ENCODE peak calls at places on chromosomes 5 and 9, in eight cellular contexts. M, O, G, W, P, A, D and T are unnamed samples.

GRCh38 chr5:116947691-116948528 is 373.3 kb upstream of the SEMA6A start:
- DNase-seq in M (peak; percentile 8), O (no peak), G (peak; percentile 77), W (peak; percentile 69), P (peak; percentile 68), A (peak; percentile 80), D (peak; percentile 80), T (peak; percentile 36)

GRCh38 chr5:38825494-38825893 is 20.3 kb upstream of the OSMR start:
- DNase-seq in M (no peak), O (no peak), G (no peak), W (no peak), P (no peak), A (no peak), D (no peak), T (no peak)

GRCh38 chr9:115204827-115205506 is 87.0 kb upstream of the TNC start:
- DNase-seq in M (no peak), O (no peak), G (no peak), W (no peak), P (no peak), A (no peak), D (no peak), T (no peak)

GRCh38 chr9:76912631-76913275 is 6.8 kb upstream of the PRUNE2 start:
- DNase-seq in M (no peak), O (no peak), G (no peak), W (peak; percentile 2), P (no peak), A (peak; percentile 7), D (no peak), T (no peak)

GRCh38 chr9:37466037-37466709 is 923 bp upstream of the ZBTB5 start:
- DNase-seq in M (peak; percentile 67), O (peak; percentile 74), G (peak; percentile 82), W (peak; percentile 76), P (peak; percentile 80), A (peak; percentile 43), D (peak; percentile 74), T (peak; percentile 43)

GRCh38 chr9:15271403-15271802 is 35.6 kb downstream of the TTC39B start:
- DNase-seq in M (no peak), O (no peak), G (no peak), W (no peak), P (no peak), A (no peak), D (no peak), T (no peak)

GRCh38 chr5:38208782-38209378 is 49.5 kb upstream of the EGFLAM start:
- DNase-seq in M (peak; percentile 22), O (peak; percentile 34), G (no peak), W (peak; percentile 18), P (no peak), A (peak; percentile 47), D (no peak), T (peak; percentile 12)

GRCh38 chr9:13330396-13331004 is 51.0 kb upstream of the MPDZ start:
- DNase-seq in M (peak; percentile 91), O (no peak), G (no peak), W (peak; percentile 4), P (peak; percentile 55), A (no peak), D (no peak), T (no peak)

GRCh38 chr9:112170235-112170634 is 4.9 kb downstream of the SUSD1 start:
- DNase-seq in M (no peak), O (no peak), G (peak; percentile 85), W (peak; percentile 52), P (no peak), A (no peak), D (peak; percentile 79), T (no peak)

GRCh38 chr5:128532776-128533175 is 5.3 kb downstream of the FBN2 start:
- DNase-seq in M (peak; percentile 11), O (no peak), G (no peak), W (no peak), P (no peak), A (no peak), D (no peak), T (no peak)

GRCh38 chr9:83030391-83031107 is 32.4 kb downstream of the RASEF start:
- DNase-seq in M (no peak), O (no peak), G (no peak), W (no peak), P (no peak), A (no peak), D (no peak), T (no peak)

GRCh38 chr9:89408628-89409101 is 89.2 kb downstream of the SEMA4D start:
- DNase-seq in M (no peak), O (no peak), G (peak; percentile 63), W (no peak), P (no peak), A (no peak), D (no peak), T (no peak)

GRCh38 chr5:144567416-144567770 is 396.7 kb downstream of the KCTD16 start:
- DNase-seq in M (no peak), O (no peak), G (no peak), W (no peak), P (no peak), A (no peak), D (no peak), T (no peak)

GRCh38 chr5:145936401-145937131 is at the start of gene SH3RF2:
- DNase-seq in M (peak; percentile 86), O (no peak), G (peak; percentile 91), W (peak; percentile 72), P (peak; percentile 67), A (peak; percentile 85), D (peak; percentile 73), T (peak; percentile 49)

GRCh38 chr5:88683506-88684135 is 199.4 kb downstream of the MEF2C start:
- DNase-seq in M (no peak), O (no peak), G (no peak), W (no peak), P (no peak), A (no peak), D (no peak), T (no peak)

GRCh38 chr9:1018121-1018520 is 32.0 kb upstream of the DMRT2 start:
- DNase-seq in M (no peak), O (no peak), G (peak; percentile 41), W (peak; percentile 12), P (no peak), A (peak; percentile 13), D (no peak), T (no peak)

GRCh38 chr5:146731909-146732659 is 146.5 kb downstream of the PPP2R2B start:
- DNase-seq in M (peak; percentile 92), O (no peak), G (no peak), W (no peak), P (no peak), A (peak; percentile 79), D (no peak), T (no peak)

GRCh38 chr5:80054682-80055081 is 19.5 kb downstream of the THBS4 start:
- DNase-seq in M (no peak), O (no peak), G (no peak), W (no peak), P (no peak), A (no peak), D (no peak), T (no peak)

GRCh38 chr5:153791339-153791738 is 247.4 kb downstream of the FAM114A2 start:
- DNase-seq in M (no peak), O (no peak), G (no peak), W (no peak), P (no peak), A (no peak), D (no peak), T (no peak)

GRCh38 chr9:134344068-134344820 is 18.0 kb downstream of the RXRA start:
- DNase-seq in M (no peak), O (no peak), G (peak; percentile 50), W (peak; percentile 61), P (peak; percentile 85), A (no peak), D (no peak), T (no peak)

DNA sequence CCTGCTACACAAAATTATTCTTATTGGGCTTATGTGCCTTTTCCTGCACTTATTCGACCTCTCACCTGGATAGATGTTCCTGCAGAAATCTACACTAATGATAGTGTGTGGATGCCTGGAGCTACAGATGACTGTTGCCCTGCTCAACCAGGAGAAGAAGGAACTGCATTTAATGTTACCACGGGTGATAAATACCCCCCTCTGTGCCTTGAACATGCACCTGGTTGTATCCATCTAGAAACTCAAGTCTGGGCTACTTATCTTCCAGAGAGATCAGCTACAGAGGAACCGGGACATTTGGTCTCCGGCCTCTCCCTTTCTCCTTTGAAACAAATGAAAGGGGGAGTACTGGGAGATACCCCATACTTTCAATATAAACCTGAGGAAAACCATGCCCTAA is 54.5 kb downstream of the SH3PXD2B start:
- DNase-seq in M (no peak), O (no peak), G (no peak), W (no peak), P (no peak), A (no peak), D (no peak), T (no peak)
- TF ChIP-seq CTCF in M (no peak), O (no peak), G (no peak), W (no peak), P (no peak), A (no peak), D (no peak), T (no peak)

DNA sequence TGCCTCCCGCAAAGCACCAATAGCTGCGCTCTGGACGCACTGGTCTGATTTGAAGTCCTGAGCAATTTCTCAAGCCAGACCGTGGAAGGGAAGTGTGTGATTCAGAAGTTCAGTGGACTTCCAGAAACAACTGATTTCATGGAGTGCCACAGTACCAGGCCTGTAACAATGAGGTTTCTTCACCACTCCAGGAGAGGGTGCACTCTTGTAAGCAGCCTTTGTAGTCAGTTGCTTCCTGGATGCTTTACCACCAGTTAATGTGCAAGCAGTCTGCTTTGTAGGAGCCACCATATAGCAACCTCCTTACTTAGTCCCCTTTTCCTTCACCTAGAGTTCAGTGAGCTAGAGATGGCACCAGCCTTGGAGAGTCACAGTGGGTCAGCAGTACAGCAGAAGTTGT is 12.3 kb downstream of the CAAP1 start:
- DNase-seq in M (no peak), O (no peak), G (no peak), W (no peak), P (no peak), A (no peak), D (no peak), T (no peak)
- TF ChIP-seq POLR2A in M (no peak), O (no peak), G (no peak), W (no peak), P (no peak), A (no peak), D (no peak), T (no peak)

GRCh38 chr5:11293523-11293922 is 532.5 kb upstream of the DAP start:
- DNase-seq in M (no peak), O (no peak), G (no peak), W (no peak), P (no peak), A (no peak), D (no peak), T (no peak)
- H3K4me1 ChIP-seq in M (no peaks in the 10 kb centered on the region), O (no peaks in the 10 kb centered on the region), G (no peaks in the 10 kb centered on the region), W (peaks cover 31% of the 10 kb centered on the region), P (no peaks in the 10 kb centered on the region), A (no peaks in the 10 kb centered on the region), D (no peaks in the 10 kb centered on the region), T (no peaks in the 10 kb centered on the region)

GRCh38 chr5:17625686-17626085 is 6.2 kb upstream of the TAF11L13 start:
- DNase-seq in M (no peak), O (no peak), G (no peak), W (no peak), P (no peak), A (no peak), D (no peak), T (no peak)

GRCh38 chr5:17619353-17619752 is 9.2 kb downstream of the TAF11L12 start:
- DNase-seq in M (no peak), O (no peak), G (no peak), W (no peak), P (no peak), A (no peak), D (no peak), T (no peak)

GRCh38 chr5:17614872-17615605 is 4.8 kb downstream of the TAF11L12 start:
- DNase-seq in M (no peak), O (no peak), G (no peak), W (no peak), P (no peak), A (no peak), D (no peak), T (no peak)

GRCh38 chr5:17620627-17621026 is 10.4 kb downstream of the TAF11L12 start:
- DNase-seq in M (no peak), O (no peak), G (no peak), W (no peak), P (no peak), A (no peak), D (no peak), T (no peak)
- TF ChIP-seq CTCF in M (peak; percentile 6), O (no peak), G (no peak), W (no peak), P (no peak), A (no peak), D (no peak), T (no peak)